ENCODE peak calls at places on chromosomes 3 and 15, in four cellular contexts. P is nephron progenitor cell, Y is AG10803, L is GM12865. W is an unnamed sample.
A peak's percentile ranks its signal among the peaks of the same experiment; 100 is the strongest.

GRCh38 chr15:67178569-67179210 is 75.8 kb downstream of the AAGAB start:
- DNase-seq in P (no peak), Y (peak; percentile 97), L (no peak), W (peak; percentile 86)

GRCh38 chr3:135416182-135416581 is 549.3 kb upstream of the PPP2R3A start:
- DNase-seq in P (no peak), Y (no peak), L (no peak), W (no peak)

GRCh38 chr15:85828869-85829268 is 34.1 kb upstream of the KLHL25 start:
- DNase-seq in P (no peak), Y (no peak), L (no peak), W (no peak)

GRCh38 chr15:88911766-88912118 is 1.4 kb downstream of the MFGE8 start:
- DNase-seq in P (no peak), Y (no peak), L (no peak), W (no peak)

GRCh38 chr15:42919794-42920280 is 741 bp downstream of the TTBK2 start:
- DNase-seq in P (no peak), Y (peak; percentile 42), L (peak; percentile 46), W (peak; percentile 33)

GRCh38 chr3:134326760-134327593 is 47.3 kb downstream of the AMOTL2 start:
- DNase-seq in P (peak; percentile 60), Y (peak; percentile 100), L (no peak), W (peak; percentile 74)

GRCh38 chr15:58440181-58440910 is 8.6 kb downstream of the LIPC start:
- DNase-seq in P (no peak), Y (peak; percentile 66), L (no peak), W (peak; percentile 83)

GRCh38 chr3:10550705-10551104 is 45.3 kb upstream of the ATP2B2 start:
- DNase-seq in P (no peak), Y (no peak), L (no peak), W (no peak)

GRCh38 chr15:77224352-77224751 is 153.4 kb upstream of the TSPAN3 start:
- DNase-seq in P (no peak), Y (no peak), L (no peak), W (peak; percentile 17)

GRCh38 chr15:40372966-40373365 is 9.6 kb upstream of the KNSTRN start:
- DNase-seq in P (no peak), Y (peak; percentile 11), L (no peak), W (no peak)

GRCh38 chr3:178483704-178484103 is 52.5 kb upstream of the KCNMB2 start:
- DNase-seq in P (no peak), Y (peak; percentile 67), L (no peak), W (no peak)

GRCh38 chr15:91784973-91785709 is 68.4 kb upstream of the SLCO3A1 start:
- DNase-seq in P (no peak), Y (no peak), L (no peak), W (no peak)

GRCh38 chr15:92079047-92079446 is 225.5 kb downstream of the SLCO3A1 start:
- DNase-seq in P (no peak), Y (no peak), L (peak; percentile 54), W (peak; percentile 57)

GRCh38 chr3:162141232-162141631 is 644.6 kb downstream of the OTOL1 start:
- DNase-seq in P (no peak), Y (peak; percentile 74), L (no peak), W (no peak)

GRCh38 chr15:53979051-53979788 is 979 bp downstream of the UNC13C start:
- DNase-seq in P (no peak), Y (no peak), L (no peak), W (no peak)

GRCh38 chr3:160982497-160982896 is 122.7 kb downstream of the B3GALNT1 start:
- DNase-seq in P (no peak), Y (no peak), L (no peak), W (no peak)

W was measured in SJCRH30.